ENCODE peak calls at places on chromosomes 6 and 20, in eight cellular contexts. B is prostate gland, H is neuronal stem cell, C is H9, D is fibroblast of lung, N is pancreas, O is lung, J is heart right ventricle. K is an unnamed sample. For H3K27me3 and H3K4me1, the result is how much of the 10 kb centered on the place peaks cover.

GRCh38 chr20:59774204-59774641 is 159.2 kb downstream of the SYCP2 start:
- DNase-seq in H (no peak), C (peak), D (no peak), N (no peak), B (no peak), O (no peak), J (no peak), K (peak)

GRCh38 chr6:101585501-101585900 is 192.0 kb downstream of the GRIK2 start:
- DNase-seq in B (no peak), C (no peak), D (no peak), H (no peak), O (no peak), J (no peak), N (no peak), K (no peak)

GRCh38 chr20:19647992-19648391 is 110.1 kb upstream of the RIN2 start:
- DNase-seq in J (no peak), D (no peak), B (no peak), C (no peak), O (no peak), H (no peak), N (no peak), K (no peak)

GRCh38 chr6:93684339-93684738 is 265.0 kb upstream of the EPHA7 start:
- DNase-seq in D (no peak), C (no peak), B (no peak), N (no peak), J (no peak), H (no peak), O (no peak), K (peak)

GRCh38 chr6:45540375-45540920 is 162.7 kb upstream of the SUPT3H start:
- DNase-seq in H (no peak), C (no peak), O (no peak), J (no peak), D (no peak), N (no peak), B (no peak), K (no peak)

GRCh38 chr6:144897441-144897921 is 612.3 kb downstream of the UTRN start:
- DNase-seq in B (no peak), D (peak), H (no peak), C (no peak), O (no peak), J (no peak), N (no peak), K (no peak)

GRCh38 chr6:111938710-111939109 is 65.5 kb upstream of the FYN start:
- DNase-seq in O (no peak), H (no peak), B (no peak), D (peak), C (no peak), N (no peak), J (no peak), K (no peak)

GRCh38 chr6:126261792-126262421 is 78.0 kb upstream of the CENPW start:
- DNase-seq in D (no peak), B (no peak), H (no peak), N (no peak), O (no peak), J (no peak), C (peak), K (no peak)

GRCh38 chr20:59765599-59766177 is 161.3 kb downstream of the PHACTR3 start:
- DNase-seq in B (no peak), C (peak), H (peak), O (no peak), D (no peak), J (no peak), N (no peak), K (no peak)

GRCh38 chr6:48743738-48744137 is 632.7 kb upstream of the PTCHD4 start:
- DNase-seq in B (no peak), D (peak), J (no peak), O (no peak), H (no peak), N (no peak), C (no peak), K (no peak)

GRCh38 chr6:82842721-82843120 is 222.9 kb downstream of the UBE3D start:
- DNase-seq in D (peak), C (no peak), H (no peak), B (no peak), J (no peak), N (no peak), O (no peak), K (no peak)

GRCh38 chr20:5504061-5504739 is 187.4 kb upstream of the PROKR2 start:
- DNase-seq in B (no peak), C (peak), J (peak), D (peak), N (peak), H (no peak), O (peak), K (no peak)

GRCh38 chr6:42813906-42814444 is 32.1 kb downstream of the BICRAL start:
- DNase-seq in O (no peak), N (no peak), H (no peak), J (no peak), C (no peak), B (no peak), D (no peak), K (no peak)

GRCh38 chr6:159533568-159533967 is 159.5 kb downstream of the SOD2 start:
- DNase-seq in C (no peak), O (no peak), D (peak), H (no peak), N (no peak), J (no peak), B (no peak), K (no peak)

GRCh38 chr20:63083831-63084562 is 77.2 kb upstream of the BHLHE23 start:
- DNase-seq in C (no peak), J (peak), N (peak), B (no peak), O (no peak), H (no peak), D (no peak), K (no peak)

GRCh38 chr6:157814883-157815282 is 8.2 kb upstream of the SNX9 start:
- DNase-seq in J (no peak), B (no peak), D (no peak), C (no peak), N (no peak), H (no peak), O (no peak), K (no peak)

GRCh38 chr6:30931959-30932645 is at the start of gene SFTA2:
- DNase-seq in H (no peak), O (peak), B (no peak), J (no peak), C (no peak), D (no peak), N (no peak), K (no peak)

GRCh38 chr6:142868917-142869316 is 76.1 kb downstream of the HIVEP2 start:
- DNase-seq in D (no peak), N (no peak), O (no peak), H (no peak), J (no peak), B (no peak), C (no peak), K (no peak)

GRCh38 chr6:42028234-42029061 is 21.9 kb upstream of the TAF8 start:
- DNase-seq in J (peak), O (peak), H (no peak), N (no peak), D (peak), B (no peak), C (no peak), K (no peak)

GRCh38 chr20:1626528-1627192 is 6.9 kb upstream of the SIRPB1 start:
- DNase-seq in B (no peak), N (no peak), J (no peak), O (no peak), D (no peak), C (no peak), H (no peak), K (no peak)

GRCh38 chr20:35271904-35272303 is 6.0 kb downstream of the MMP24OS start:
- DNase-seq in J (no peak), C (no peak), D (peak), B (no peak), H (no peak), O (no peak), N (no peak), K (no peak)

GRCh38 chr6:121436966-121437756 is 1.7 kb downstream of the GJA1 start:
- DNase-seq in O (peak), D (peak), N (peak), J (peak), B (peak), H (no peak), C (no peak), K (no peak)

GRCh38 chr20:688809-689208 is 13.2 kb upstream of the SCRT2 start:
- DNase-seq in N (no peak), B (no peak), D (peak), J (no peak), O (no peak), C (peak), H (peak), K (no peak)

GRCh38 chr20:24701668-24702067 is 232.2 kb downstream of the SYNDIG1 start:
- DNase-seq in D (no peak), B (no peak), N (no peak), O (no peak), J (no peak), H (no peak), C (no peak), K (no peak)

GRCh38 chr6:26385734-26386125 is 2.8 kb downstream of the BTN2A2 start:
- DNase-seq in N (no peak), O (no peak), B (no peak), H (no peak), C (no peak), J (no peak), D (no peak), K (no peak)

GRCh38 chr20:1462834-1463233 is 3.8 kb downstream of the NSFL1C start:
- DNase-seq in H (no peak), O (no peak), J (no peak), D (no peak), B (no peak), C (no peak), N (no peak), K (no peak)

GRCh38 chr6:33061987-33062386 is 11.5 kb downstream of the HLA-DPA1 start:
- DNase-seq in H (no peak), N (no peak), O (no peak), J (no peak), C (no peak), B (no peak), D (no peak), K (no peak)

GRCh38 chr20:57902478-57902877 is 192.7 kb upstream of the PMEPA1 start:
- DNase-seq in C (no peak), D (peak), H (no peak), B (no peak), O (no peak), J (no peak), N (no peak), K (no peak)

GRCh38 chr6:53680489-53680888 is 14.9 kb upstream of the KLHL31 start:
- DNase-seq in H (no peak), C (no peak), N (no peak), D (no peak), B (no peak), J (no peak), O (no peak), K (no peak)
- H3K27me3 ChIP-seq in H (under half), C (under half), N (under half), D (under half), B (under half), J (under half), O (under half), K (under half)

DNA sequence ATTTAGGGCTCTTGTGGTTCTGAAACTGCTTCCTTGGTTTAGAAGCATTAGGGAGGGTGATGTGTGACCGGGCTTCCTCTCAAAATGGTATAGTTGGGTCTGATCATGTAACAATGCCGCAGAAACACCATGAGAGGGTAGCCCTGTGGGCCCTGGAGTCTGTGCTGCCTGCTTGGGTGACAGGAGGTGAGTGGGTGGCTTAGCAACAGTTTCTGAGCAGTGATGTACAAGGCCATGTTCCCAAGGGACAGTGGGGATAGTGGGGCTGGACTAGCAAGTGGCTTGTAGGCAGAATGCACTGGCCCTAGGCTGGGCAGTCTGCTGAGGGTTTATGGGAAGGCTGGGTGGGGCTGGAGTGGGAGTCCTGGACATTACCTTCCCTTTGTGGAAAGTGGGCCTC is 106.9 kb upstream of the MYL9 start:
- DNase-seq in O (no peak), N (no peak), B (no peak), H (no peak), C (no peak), D (no peak), J (no peak), K (no peak)
- H3K27ac ChIP-seq in O (no peak), N (no peak), B (no peak), H (no peak), C (no peak), D (no peak), J (no peak), K (no peak)

GRCh38 chr6:35033683-35034082 is 107.5 kb downstream of the TCP11 start:
- DNase-seq in D (no peak), O (no peak), B (no peak), N (no peak), C (peak), H (no peak), J (no peak), K (no peak)

GRCh38 chr6:35034411-35035171 is 106.5 kb downstream of the TCP11 start:
- DNase-seq in C (peak), H (no peak), D (no peak), N (peak), J (peak), B (peak), O (peak), K (peak)

GRCh38 chr6:35035481-35036030 is 105.6 kb downstream of the TCP11 start:
- DNase-seq in C (no peak), H (no peak), O (no peak), J (no peak), B (no peak), N (no peak), D (no peak), K (no peak)

GRCh38 chr6:35028781-35029180 is 112.4 kb downstream of the TCP11 start:
- DNase-seq in C (no peak), H (no peak), D (no peak), O (no peak), B (no peak), J (no peak), N (no peak), K (no peak)

DNA sequence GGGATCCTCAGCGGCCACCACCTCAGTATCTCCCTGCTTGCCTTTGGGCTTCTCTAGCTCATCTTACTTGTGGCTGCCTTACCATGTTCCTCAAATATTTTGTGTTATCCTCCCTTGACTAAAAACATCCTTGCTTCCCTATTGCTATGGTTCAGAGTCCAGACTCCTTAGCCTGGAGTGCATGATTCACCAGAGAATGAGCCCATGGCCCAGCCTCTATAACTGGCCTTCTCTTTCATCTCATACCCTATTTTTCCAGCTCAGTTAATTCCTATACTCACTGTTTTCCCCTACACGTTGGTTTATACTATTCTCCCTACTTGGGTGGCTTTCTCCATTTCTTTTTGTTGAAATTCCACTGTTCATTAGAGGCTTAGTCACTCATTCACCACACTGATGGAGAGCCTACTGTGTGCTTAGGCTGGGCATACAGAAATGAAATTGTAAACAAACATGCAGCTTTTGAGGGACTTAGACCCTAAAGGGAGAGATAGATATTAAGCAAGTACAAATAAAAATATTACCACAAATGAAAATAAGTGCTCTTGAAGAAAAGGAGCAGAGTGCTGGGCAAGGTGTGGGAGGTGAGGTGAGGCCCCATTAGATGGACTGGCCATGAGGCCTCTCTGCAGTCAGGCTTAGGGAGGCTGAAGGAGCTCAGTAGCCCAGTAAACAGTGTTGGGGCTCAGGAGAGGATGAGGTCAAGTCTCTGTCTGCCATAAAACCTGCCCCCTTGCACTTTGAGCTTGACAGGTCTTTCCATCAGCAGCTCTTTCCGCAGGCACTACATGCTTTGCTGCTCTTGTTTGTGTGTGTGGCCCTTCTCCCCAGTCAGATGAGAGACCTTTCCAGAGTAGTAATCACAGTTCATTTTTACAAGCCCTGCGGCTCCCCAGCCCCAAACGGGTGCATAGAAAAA is 109.3 kb downstream of the TCP11 start:
- DNase-seq in D (no peak), J (no peak), B (no peak), C (peak), H (no peak), O (no peak), N (no peak), K (no peak)
- H3K4me1 ChIP-seq in D (under half), J (half or more), B (under half), C (under half), H (under half), O (under half), N (under half), K (under half)

DNA sequence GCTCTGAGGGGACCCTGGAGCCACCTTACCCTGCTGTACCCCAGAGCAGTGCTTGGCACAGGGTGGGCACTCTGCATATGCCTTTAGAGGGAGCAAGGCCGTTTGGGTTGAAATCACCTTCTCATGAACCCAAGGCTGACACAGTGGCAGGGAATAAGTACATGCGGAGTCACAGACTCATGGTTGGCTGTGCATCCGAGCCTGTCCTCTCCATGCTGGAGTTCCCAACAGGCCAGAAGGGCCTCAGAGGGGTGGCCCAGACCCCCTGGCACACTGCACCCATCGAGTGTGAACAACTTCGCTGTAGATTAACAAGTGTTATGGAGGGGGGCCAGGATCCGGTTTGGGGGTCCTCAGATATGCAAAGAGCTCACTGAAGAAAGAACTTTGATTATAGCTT is 21.0 kb upstream of the IRF4 start:
- DNase-seq in D (no peak), H (no peak), C (no peak), N (no peak), J (no peak), O (no peak), B (no peak), K (no peak)
- H3K27me3 ChIP-seq in D (under half), H (under half), C (under half), N (under half), J (under half), O (under half), B (under half), K (under half)

GRCh38 chr20:31406115-31406514 is at the start of gene DEFB121:
- DNase-seq in C (no peak), O (no peak), B (no peak), D (no peak), J (no peak), H (no peak), N (no peak), K (no peak)

GRCh38 chr20:31414381-31414780 is 8.4 kb upstream of the DEFB121 start:
- DNase-seq in D (no peak), B (no peak), O (no peak), C (no peak), N (no peak), J (no peak), H (no peak), K (no peak)

DNA sequence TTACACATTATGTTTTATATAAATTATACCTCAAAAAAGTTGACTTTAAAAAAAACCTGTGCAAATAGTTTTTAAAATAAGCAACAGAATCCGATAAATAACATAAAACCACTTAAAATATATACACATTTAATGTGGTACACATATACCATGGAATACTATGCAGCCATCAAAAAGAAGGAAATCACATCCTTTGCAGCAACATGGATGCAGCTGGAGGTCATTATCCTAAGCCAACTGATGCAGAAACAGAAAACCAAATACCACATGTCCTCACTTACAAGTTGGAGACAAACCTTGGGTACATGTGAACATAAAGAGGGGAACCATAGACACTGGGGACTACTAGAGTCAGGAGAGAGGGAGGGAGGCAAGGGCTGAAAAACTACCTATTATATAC is 4.0 kb upstream of the DEFB121 start:
- DNase-seq in J (no peak), B (no peak), D (no peak), N (no peak), O (no peak), C (no peak), H (no peak), K (no peak)
- H3K27ac ChIP-seq in J (no peak), B (no peak), D (no peak), N (no peak), O (no peak), C (no peak), H (no peak), K (no peak)

GRCh38 chr20:53883098-53883762 is 187.2 kb downstream of the BCAS1 start:
- DNase-seq in N (no peak), H (no peak), D (peak), B (no peak), J (no peak), O (no peak), C (no peak), K (no peak)

GRCh38 chr20:53881362-53881761 is 189.0 kb downstream of the BCAS1 start:
- DNase-seq in B (no peak), H (no peak), C (no peak), O (no peak), D (no peak), J (no peak), N (no peak), K (no peak)

GRCh38 chr20:53888510-53888909 is 181.9 kb downstream of the BCAS1 start:
- DNase-seq in C (no peak), B (no peak), N (no peak), D (no peak), H (no peak), O (no peak), J (no peak), K (no peak)

GRCh38 chr20:53887973-53888372 is 182.4 kb downstream of the BCAS1 start:
- DNase-seq in H (no peak), J (no peak), B (no peak), O (no peak), D (no peak), C (no peak), N (no peak), K (no peak)

DNA sequence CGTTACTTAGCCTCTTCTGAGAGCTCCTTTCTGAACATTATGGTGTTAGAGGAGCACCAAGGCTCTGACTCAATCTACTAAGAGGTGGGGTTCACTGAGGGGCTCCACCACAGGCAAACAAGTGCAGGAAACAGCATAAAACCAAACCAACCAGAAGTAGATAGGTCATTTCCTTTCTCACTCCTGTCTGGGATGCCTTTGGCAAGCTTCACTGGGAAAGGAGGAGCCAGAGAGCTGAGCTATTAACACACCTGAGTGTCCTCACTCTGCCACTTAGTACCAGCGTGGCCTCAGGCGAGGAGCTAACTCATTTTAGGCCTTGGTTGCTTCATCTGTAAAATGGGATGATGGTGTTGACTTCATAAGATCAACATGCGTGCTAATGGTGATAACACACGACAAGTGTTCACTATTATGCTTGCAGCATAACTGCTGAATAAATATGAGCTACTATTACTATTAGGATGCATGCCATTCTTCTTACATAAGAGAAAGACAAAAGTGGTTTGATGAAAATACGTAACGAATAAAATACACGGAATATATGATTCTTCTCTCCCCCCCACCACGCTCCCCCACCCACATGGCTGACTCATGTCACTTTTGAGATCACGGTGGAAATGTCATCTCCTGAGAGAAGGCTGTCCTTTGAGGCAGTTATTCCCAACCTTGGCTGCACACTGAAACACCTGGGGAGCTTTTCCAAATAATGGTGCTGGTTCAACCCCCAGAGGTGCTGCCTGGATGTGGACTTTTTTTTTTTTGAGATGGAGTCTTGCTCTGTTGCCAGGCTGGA is 185.3 kb downstream of the BCAS1 start:
- DNase-seq in D (peak), B (no peak), J (no peak), H (no peak), N (no peak), C (no peak), O (no peak), K (no peak)
- H3K4me1 ChIP-seq in D (under half), B (under half), J (under half), H (under half), N (under half), C (under half), O (under half), K (under half)